ENCODE peak calls at places on chromosomes 12 and 14, in four cellular contexts. D, L, G and V are unnamed samples. For H3K4me1, the result is how much of the 10 kb centered on the place peaks cover.

GRCh38 chr14:76096257-76096656 is 55.5 kb upstream of the GPATCH2L start:
- DNase-seq in L (no peak), G (no peak), D (no peak), V (no peak)

GRCh38 chr12:108289342-108290131 is 49.6 kb downstream of the CMKLR1 start:
- DNase-seq in D (no peak), L (no peak), G (no peak), V (no peak)

GRCh38 chr12:90859591-90859990 is 95.4 kb downstream of the CCER1 start:
- DNase-seq in D (no peak), G (no peak), L (no peak), V (no peak)

GRCh38 chr14:53947452-53948180 is 9.0 kb downstream of the BMP4 start:
- DNase-seq in G (no peak), L (no peak), D (no peak), V (peak)

GRCh38 chr14:99029916-99030305 is 242.1 kb downstream of the BCL11B start:
- DNase-seq in G (no peak), D (no peak), L (no peak), V (no peak)

GRCh38 chr14:33617154-33617553 is 333.7 kb downstream of the EGLN3 start:
- DNase-seq in G (no peak), L (no peak), D (no peak), V (peak)

GRCh38 chr12:49540229-49541139 is 1.7 kb downstream of the KCNH3 start:
- DNase-seq in L (no peak), D (peak), G (no peak), V (no peak)

GRCh38 chr12:106767206-106767605 is 7.3 kb upstream of the RIC8B start:
- DNase-seq in D (no peak), G (no peak), L (no peak), V (no peak)

GRCh38 chr12:47267571-47267970 is 187.8 kb upstream of the AMIGO2 start:
- DNase-seq in G (no peak), L (no peak), D (no peak), V (no peak)

GRCh38 chr12:100868487-100868886 is 73.9 kb downstream of the ANO4 start:
- DNase-seq in D (no peak), G (no peak), L (no peak), V (no peak)

GRCh38 chr12:132218915-132219314 is 74.7 kb downstream of the NOC4L start:
- DNase-seq in G (peak), L (peak), D (peak), V (peak)

GRCh38 chr12:121124402-121125109 is 8.1 kb upstream of the P2RX7 start:
- DNase-seq in D (no peak), L (no peak), G (no peak), V (peak)

GRCh38 chr12:64318605-64319004 is 72.0 kb downstream of the C12orf56 start:
- DNase-seq in D (no peak), G (peak), L (no peak), V (peak)

GRCh38 chr12:55720071-55720564 is at the start of gene RDH5:
- DNase-seq in G (no peak), D (no peak), L (no peak), V (no peak)

GRCh38 chr12:1332327-1332726 is 262.1 kb downstream of the FBXL14 start:
- DNase-seq in L (no peak), D (no peak), G (no peak), V (no peak)

GRCh38 chr14:37116933-37117844 is 55.2 kb downstream of the SLC25A21 start:
- DNase-seq in G (no peak), D (no peak), L (no peak), V (peak)

GRCh38 chr14:95522116-95522515 is 5.7 kb upstream of the SYNE3 start:
- DNase-seq in L (no peak), G (no peak), D (no peak), V (no peak)

GRCh38 chr12:64893961-64894360 is 69.5 kb downstream of the TBC1D30 start:
- DNase-seq in L (no peak), G (no peak), D (no peak), V (no peak)

GRCh38 chr12:5456906-5457305 is 25.0 kb downstream of the NTF3 start:
- DNase-seq in D (no peak), L (no peak), G (no peak), V (peak)

GRCh38 chr12:71415336-71416231 is 24.0 kb upstream of the LGR5 start:
- DNase-seq in L (no peak), G (peak), D (no peak), V (no peak)

GRCh38 chr12:132279184-132279889 is 50.1 kb downstream of the GALNT9 start:
- DNase-seq in G (no peak), D (peak), L (no peak), V (no peak)

GRCh38 chr12:113727651-113728061 is 238.5 kb downstream of the RBM19 start:
- DNase-seq in D (no peak), G (no peak), L (no peak), V (no peak)

GRCh38 chr12:106841471-106842302 is 67.2 kb downstream of the RIC8B start:
- DNase-seq in D (no peak), L (peak), G (peak), V (peak)

GRCh38 chr12:7175493-7175892 is 14.0 kb upstream of the PEX5 start:
- DNase-seq in G (no peak), D (no peak), L (no peak), V (no peak)

GRCh38 chr12:52151859-52152783 is 39.7 kb downstream of the KRT80 start:
- DNase-seq in G (peak), L (peak), D (peak), V (peak)

GRCh38 chr12:99767809-99768208 is 120.3 kb downstream of the GARIN6 start:
- DNase-seq in G (no peak), L (no peak), D (no peak), V (no peak)

GRCh38 chr12:21527451-21528180 is 1.5 kb downstream of the SPX start:
- DNase-seq in G (peak), L (peak), D (peak), V (peak)

GRCh38 chr12:7130791-7131501 is 775 bp downstream of the CLSTN3 start:
- DNase-seq in D (peak), L (peak), G (no peak), V (no peak)

GRCh38 chr14:31842905-31843304 is 234.2 kb upstream of the ARHGAP5 start:
- DNase-seq in D (no peak), L (no peak), G (no peak), V (no peak)

GRCh38 chr12:13734753-13735152 is 246.6 kb downstream of the GRIN2B start:
- DNase-seq in G (no peak), D (no peak), L (no peak), V (no peak)

GRCh38 chr12:67474934-67475620 is 173.5 kb upstream of the DYRK2 start:
- DNase-seq in G (no peak), L (no peak), D (no peak), V (no peak)
- H3K27ac ChIP-seq in G (no peak), L (no peak), D (no peak), V (no peak)

GRCh38 chr12:116880213-116880816 is 926 bp downstream of the HRK start:
- DNase-seq in L (no peak), G (no peak), D (no peak), V (no peak)
- H3K4me3 ChIP-seq in L (no peak), G (peak), D (no peak), V (peak)

GRCh38 chr12:116196752-116197718 is 80.5 kb downstream of the MED13L start:
- DNase-seq in L (no peak), D (no peak), G (no peak), V (no peak)

GRCh38 chr12:116201359-116201758 is 76.1 kb downstream of the MED13L start:
- DNase-seq in G (no peak), D (no peak), L (no peak), V (no peak)

GRCh38 chr12:116201908-116202307 is 75.6 kb downstream of the MED13L start:
- DNase-seq in G (no peak), L (no peak), D (no peak), V (no peak)

GRCh38 chr12:116200812-116201211 is 76.7 kb downstream of the MED13L start:
- DNase-seq in D (no peak), G (no peak), L (no peak), V (no peak)

GRCh38 chr12:116199160-116199559 is 78.3 kb downstream of the MED13L start:
- DNase-seq in L (no peak), G (no peak), D (no peak), V (no peak)
- H3K4me1 ChIP-seq in L (under half), G (under half), D (half or more), V (under half)

GRCh38 chr14:68460541-68460940 is 332.3 kb downstream of the ZFP36L1 start:
- DNase-seq in L (no peak), D (no peak), G (no peak), V (peak)
- H3K27ac ChIP-seq in L (no peak), D (peak), G (no peak), V (peak)

GRCh38 chr12:31749024-31749704 is 20.3 kb upstream of the AMN1 start:
- DNase-seq in L (peak), G (no peak), D (no peak), V (peak)
- H3K4me3 ChIP-seq in L (no peak), G (no peak), D (no peak), V (no peak)

GRCh38 chr12:124372831-124373230 is 77.9 kb downstream of the RFLNA start:
- DNase-seq in G (no peak), D (no peak), L (no peak), V (no peak)
- H3K4me1 ChIP-seq in G (under half), D (under half), L (under half), V (under half)

GRCh38 chr14:55710506-55711041 is 130.6 kb downstream of the KTN1 start:
- DNase-seq in D (no peak), L (no peak), G (no peak), V (no peak)
- H3K27ac ChIP-seq in D (no peak), L (no peak), G (no peak), V (no peak)

DNA sequence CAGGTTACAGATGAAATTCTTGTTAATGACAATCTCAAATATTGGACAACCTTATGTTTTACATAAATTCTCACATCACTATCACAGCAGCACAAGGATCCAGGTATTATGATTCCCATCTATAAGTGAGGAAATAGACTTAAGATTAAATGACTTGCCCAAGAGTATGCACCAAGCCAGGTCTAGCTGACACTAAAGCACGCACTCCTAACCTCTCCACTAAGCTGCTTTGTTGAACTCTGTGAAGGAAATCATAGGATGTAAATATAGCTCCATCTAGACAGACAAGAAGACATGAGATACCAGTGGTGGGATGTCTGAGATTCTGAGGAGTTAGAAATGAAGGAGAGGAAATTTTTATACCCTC is 87.9 kb downstream of the PHLDA1 start:
- DNase-seq in L (no peak), D (no peak), G (no peak), V (no peak)
- H3K4me3 ChIP-seq in L (no peak), D (no peak), G (no peak), V (no peak)